ENCODE peak calls at places on chromosome X, in six cellular contexts. E, G, P, C, A and F are unnamed samples.

GRCh38 chrX:13684361-13684760 is 4.6 kb upstream of the RAB9A start:
- DNase-seq in E (no peak), G (no peak), P (no peak), C (no peak), A (no peak), F (no peak)

GRCh38 chrX:20240201-20240600 is 26.5 kb downstream of the RPS6KA3 start:
- DNase-seq in E (no peak), G (no peak), P (no peak), C (no peak), A (no peak), F (no peak)

GRCh38 chrX:9745417-9746115 is 20.1 kb downstream of the GPR143 start:
- DNase-seq in E (no peak), G (no peak), P (peak), C (peak), A (no peak), F (no peak)

GRCh38 chrX:100652266-100652665 is 8.3 kb downstream of the SRPX2 start:
- DNase-seq in E (no peak), G (no peak), P (no peak), C (no peak), A (no peak), F (no peak)

GRCh38 chrX:140022482-140022881 is 57.2 kb upstream of the CXorf66 start:
- DNase-seq in E (no peak), G (no peak), P (no peak), C (no peak), A (no peak), F (no peak)

GRCh38 chrX:17474892-17475291 is 99.9 kb downstream of the NHS start:
- DNase-seq in E (no peak), G (no peak), P (no peak), C (peak), A (no peak), F (no peak)

GRCh38 chrX:127317159-127317558 is 497.6 kb downstream of the PRR32 start:
- DNase-seq in E (no peak), G (no peak), P (no peak), C (no peak), A (no peak), F (no peak)

GRCh38 chrX:39206746-39207145 is 405.5 kb downstream of the MID1IP1 start:
- DNase-seq in E (no peak), G (no peak), P (no peak), C (no peak), A (no peak), F (no peak)

GRCh38 chrX:108399427-108400165 is 38.6 kb downstream of the COL4A6 start:
- DNase-seq in E (no peak), G (no peak), P (no peak), C (peak), A (no peak), F (no peak)

GRCh38 chrX:29044802-29045201 is 457.6 kb downstream of the IL1RAPL1 start:
- DNase-seq in E (no peak), G (no peak), P (no peak), C (peak), A (no peak), F (no peak)
- TF ChIP-seq CTCF in E (no peak), G (no peak), P (no peak), C (peak), A (peak), F (peak)

GRCh38 chrX:14871767-14872166 is 1.1 kb downstream of the FANCB start:
- DNase-seq in E (no peak), G (no peak), P (no peak), C (no peak), A (no peak), F (no peak)

GRCh38 chrX:14875624-14876023 is 2.4 kb downstream of the MOSPD2 start:
- DNase-seq in E (no peak), G (no peak), P (no peak), C (no peak), A (no peak), F (no peak)

GRCh38 chrX:14872851-14873675 is at the start of the genes FANCB and MOSPD2:
- DNase-seq in E (peak), G (peak), P (peak), C (peak), A (peak), F (peak)

GRCh38 chrX:14873676-14874049 is 442 bp downstream of the MOSPD2 start:
- DNase-seq in E (no peak), G (no peak), P (no peak), C (no peak), A (no peak), F (no peak)

DNA sequence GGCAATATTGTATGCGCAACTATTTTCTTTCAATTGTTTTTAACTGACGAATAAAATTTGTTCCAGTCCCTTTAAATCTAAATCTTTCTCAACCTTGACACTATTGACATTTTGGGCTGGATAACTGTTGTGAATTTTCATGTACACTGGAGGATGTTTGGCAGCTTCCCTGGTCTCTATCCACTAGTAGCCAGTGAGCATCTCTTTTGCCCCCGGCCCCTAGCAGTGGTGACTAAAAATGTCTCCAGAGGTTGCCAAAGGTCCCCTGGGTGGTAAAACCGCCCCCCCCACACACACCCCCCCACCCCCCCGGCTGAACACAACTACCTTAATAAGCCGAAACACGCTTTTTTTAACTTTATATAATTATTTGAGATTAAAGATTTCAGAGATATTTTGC is 514 bp downstream of the FANCB start:
- DNase-seq in E (no peak), G (no peak), P (peak), C (no peak), A (peak), F (no peak)
- TF ChIP-seq RFX5 in E (no peak), G (no peak), P (no peak), C (no peak), A (no peak), F (no peak)

DNA sequence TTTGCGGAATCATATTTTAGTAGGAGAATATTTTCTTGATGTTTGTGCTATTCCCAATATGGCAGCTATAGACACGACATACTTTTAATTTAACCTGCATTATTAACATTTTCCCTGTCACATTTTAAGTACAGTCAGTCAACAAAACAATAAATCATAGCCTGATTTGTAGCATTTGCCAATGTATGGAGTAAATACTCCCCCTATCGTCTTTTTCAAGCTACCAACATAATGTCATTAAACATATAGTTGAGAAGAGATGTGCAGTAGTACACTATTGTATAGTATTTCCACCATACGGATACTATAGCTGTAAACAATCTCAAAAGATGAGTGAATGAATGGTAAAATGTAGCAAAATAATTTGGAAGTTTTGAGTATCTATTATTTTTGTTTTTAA is 303.7 kb upstream of the MAGEB2 start:
- DNase-seq in E (no peak), G (no peak), P (no peak), C (no peak), A (no peak), F (no peak)
- TF ChIP-seq CTCF in E (no peak), G (peak), P (no peak), C (peak), A (peak), F (peak)

GRCh38 chrX:103792916-103793540 is 16.4 kb downstream of the PLP1 start:
- DNase-seq in E (no peak), G (no peak), P (no peak), C (peak), A (no peak), F (no peak)
- TF ChIP-seq RFX5 in E (no peak), G (no peak), P (no peak), C (no peak), A (no peak), F (no peak)

GRCh38 chrX:152912121-152912520 is 14.3 kb downstream of the ZNF185 start:
- DNase-seq in E (no peak), G (no peak), P (peak), C (no peak), A (no peak), F (no peak)
- TF ChIP-seq CTCF in E (peak), G (no peak), P (peak), C (no peak), A (peak), F (peak)

GRCh38 chrX:24647257-24648058 is at the start of gene PCYT1B:
- DNase-seq in E (peak), G (no peak), P (peak), C (peak), A (peak), F (no peak)
- TF ChIP-seq RFX5 in E (no peak), G (no peak), P (no peak), C (no peak), A (peak), F (no peak)

GRCh38 chrX:57103489-57103888 is 17.9 kb downstream of the SPIN2B start:
- DNase-seq in E (no peak), G (no peak), P (no peak), C (no peak), A (no peak), F (no peak)

GRCh38 chrX:57104921-57105398 is 16.4 kb downstream of the SPIN2B start:
- DNase-seq in E (no peak), G (no peak), P (no peak), C (no peak), A (no peak), F (no peak)

GRCh38 chrX:57104406-57104805 is 16.9 kb downstream of the SPIN2B start:
- DNase-seq in E (no peak), G (no peak), P (peak), C (no peak), A (no peak), F (no peak)
- TF ChIP-seq CTCF in E (no peak), G (no peak), P (no peak), C (no peak), A (no peak), F (peak)